ENCODE peak calls at places on chromosomes 13 and 19, in ten cellular contexts. I is fibroblast of lung; H is thoracic aorta; Y is neural progenitor cell; P is left ventricle myocardium inferior; U is CD8-positive, alpha-beta T cell; S is K562; L is body of pancreas; O is Panc1; R is colonic mucosa. K is an unnamed sample.
A peak's percentile ranks its signal among the peaks of the same experiment; 100 is the strongest.

GRCh38 chr13:91468301-91468700 is 69.9 kb downstream of the GPC5 start:
- DNase-seq in H (no peak), S (no peak), I (no peak), L (no peak), O (no peak), U (no peak), P (no peak), R (no peak), Y (no peak), K (no peak)

GRCh38 chr13:98480915-98481510 is 95.9 kb downstream of the STK24 start:
- DNase-seq in I (peak; percentile 38), L (no peak), U (no peak), R (no peak), H (no peak), Y (no peak), O (no peak), P (peak; percentile 60), S (peak; percentile 75), K (no peak)

GRCh38 chr13:39935155-39935554 is 279.7 kb downstream of the COG6 start:
- DNase-seq in Y (no peak), H (no peak), P (no peak), R (no peak), U (no peak), O (no peak), I (no peak), S (no peak), L (no peak), K (no peak)

GRCh38 chr13:27631156-27631555 is 9.5 kb downstream of the POLR1D start:
- DNase-seq in R (no peak), P (no peak), S (no peak), O (no peak), U (no peak), Y (no peak), L (no peak), H (no peak), I (no peak), K (no peak)

GRCh38 chr19:35135389-35135909 is 590 bp upstream of the LGI4 start:
- DNase-seq in U (peak; percentile 63), R (peak; percentile 84), O (no peak), I (peak; percentile 65), L (peak; percentile 81), H (no peak), S (peak; percentile 92), P (peak; percentile 84), Y (peak; percentile 88), K (peak; percentile 78)

GRCh38 chr13:22839554-22840286 is 341.1 kb upstream of the SGCG start:
- DNase-seq in P (no peak), U (no peak), H (no peak), I (no peak), O (no peak), Y (no peak), S (peak; percentile 4), L (no peak), R (no peak), K (no peak)

GRCh38 chr13:45167611-45168554 is 33.0 kb downstream of the KCTD4 start:
- DNase-seq in O (no peak), U (no peak), S (peak; percentile 7), Y (no peak), P (peak; percentile 37), I (no peak), H (no peak), R (peak; percentile 76), L (peak; percentile 69), K (no peak)

GRCh38 chr13:76668141-76668540 is 218.1 kb downstream of the KCTD12 start:
- DNase-seq in P (no peak), I (no peak), R (no peak), S (no peak), H (no peak), L (no peak), Y (no peak), O (no peak), U (no peak), K (no peak)

GRCh38 chr13:40137400-40137799 is 481.9 kb downstream of the COG6 start:
- DNase-seq in P (no peak), O (no peak), Y (no peak), S (no peak), H (no peak), U (no peak), R (no peak), L (no peak), I (no peak), K (no peak)

GRCh38 chr19:30694156-30694555 is 322.0 kb downstream of the ZNF536 start:
- DNase-seq in R (no peak), O (no peak), Y (no peak), P (no peak), I (no peak), U (no peak), L (no peak), S (no peak), H (no peak), K (no peak)

GRCh38 chr19:29779921-29780320 is 31.9 kb upstream of the CCNE1 start:
- DNase-seq in S (no peak), I (no peak), P (no peak), U (no peak), Y (peak; percentile 28), L (no peak), H (no peak), O (no peak), R (no peak), K (no peak)

GRCh38 chr13:24119593-24120508 is 40.7 kb upstream of the SPATA13 start:
- DNase-seq in O (no peak), U (no peak), S (no peak), H (no peak), Y (peak; percentile 39), P (no peak), I (no peak), R (no peak), L (no peak), K (no peak)

GRCh38 chr13:30692108-30692507 is 43.2 kb upstream of the ALOX5AP start:
- DNase-seq in R (no peak), P (no peak), U (no peak), O (no peak), I (no peak), H (no peak), S (no peak), L (no peak), Y (no peak), K (no peak)

GRCh38 chr13:30685987-30686386 is 49.4 kb upstream of the ALOX5AP start:
- DNase-seq in R (no peak), I (no peak), L (no peak), Y (no peak), H (no peak), O (no peak), S (no peak), P (no peak), U (no peak), K (no peak)

GRCh38 chr13:30689752-30690151 is 45.6 kb upstream of the ALOX5AP start:
- DNase-seq in P (no peak), R (no peak), Y (no peak), L (no peak), S (no peak), H (no peak), O (no peak), I (no peak), U (no peak), K (no peak)

GRCh38 chr13:30685320-30685859 is 50.0 kb upstream of the ALOX5AP start:
- DNase-seq in O (no peak), I (no peak), P (no peak), R (peak; percentile 41), U (no peak), Y (no peak), L (no peak), S (no peak), H (no peak), K (no peak)

GRCh38 chr13:30690282-30691188 is 44.8 kb upstream of the ALOX5AP start:
- DNase-seq in U (peak; percentile 27), H (no peak), L (no peak), Y (no peak), P (peak; percentile 64), O (no peak), R (peak; percentile 79), S (no peak), I (peak; percentile 98), K (peak; percentile 81)
- H3K4me3 ChIP-seq in U (peak overlapping the region; percentile 20), H (peak overlapping the region; percentile 64), L (no peak overlapping the region), Y (no peak overlapping the region), P (peak overlapping the region; percentile 59), O (peak overlapping the region; percentile 58), R (peak overlapping the region; percentile 20), S (peak overlapping the region; percentile 32), I (peak overlapping the region; percentile 57), K (peak overlapping the region; percentile 42)

DNA sequence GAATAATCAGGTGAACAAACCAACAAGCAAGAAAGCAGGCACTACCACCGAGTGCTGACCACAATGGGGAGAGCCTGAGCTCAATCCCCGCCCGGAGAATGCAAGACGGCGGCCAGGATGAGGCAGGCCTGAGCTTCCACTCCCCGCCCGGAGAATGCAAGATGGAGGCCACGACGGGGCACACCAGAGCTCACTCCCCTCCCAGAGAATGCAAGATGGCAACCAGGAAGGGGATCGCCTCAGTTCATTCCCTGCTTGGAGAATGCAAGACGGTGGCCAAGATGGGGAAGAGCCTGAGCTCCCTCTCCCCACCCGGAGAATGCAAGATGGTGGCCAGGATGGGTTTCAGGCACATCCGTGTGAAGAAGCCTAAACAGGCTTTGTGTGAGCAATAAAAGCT is 24.7 kb upstream of the MIER2 start:
- DNase-seq in R (no peak), S (no peak), I (no peak), P (no peak), O (no peak), Y (no peak), L (no peak), U (no peak), H (no peak), K (no peak)
- TF ChIP-seq CTCF in R (no peak), S (no peak), I (no peak), P (no peak), O (no peak), Y (no peak), L (no peak), U (no peak), H (no peak), K (no peak)

DNA sequence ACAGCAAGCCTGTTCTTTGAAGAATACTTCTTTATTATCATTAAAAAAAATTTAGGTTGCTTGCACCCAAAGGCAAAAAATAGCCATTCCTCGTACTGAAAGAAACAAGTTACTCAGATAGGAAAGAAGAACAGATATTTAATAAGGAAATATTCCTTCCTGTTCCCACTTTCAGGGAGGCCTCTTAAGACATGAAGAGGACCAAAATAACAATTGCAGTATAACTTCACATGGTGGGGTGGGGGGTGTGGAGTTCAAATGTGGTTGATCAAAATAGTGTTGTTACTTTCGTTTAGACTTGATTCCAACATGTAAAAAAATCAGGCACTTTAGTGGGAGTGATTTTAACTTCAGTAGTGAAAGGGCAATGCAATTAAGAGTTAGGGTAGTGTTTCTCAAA is 3.6 kb downstream of the RGCC start:
- DNase-seq in P (no peak), R (no peak), Y (no peak), I (no peak), O (no peak), H (no peak), U (no peak), S (no peak), L (no peak), K (no peak)
- H3K4me1 ChIP-seq in P (peaks cover 57% of the 10 kb centered on the region), R (no peaks in the 10 kb centered on the region), Y (no peaks in the 10 kb centered on the region), I (peaks cover 13% of the 10 kb centered on the region), O (no peaks in the 10 kb centered on the region), H (peaks cover 20% of the 10 kb centered on the region), U (peaks cover 63% of the 10 kb centered on the region), S (peaks cover 43% of the 10 kb centered on the region), L (peaks cover 26% of the 10 kb centered on the region), K (peaks cover 43% of the 10 kb centered on the region)

DNA sequence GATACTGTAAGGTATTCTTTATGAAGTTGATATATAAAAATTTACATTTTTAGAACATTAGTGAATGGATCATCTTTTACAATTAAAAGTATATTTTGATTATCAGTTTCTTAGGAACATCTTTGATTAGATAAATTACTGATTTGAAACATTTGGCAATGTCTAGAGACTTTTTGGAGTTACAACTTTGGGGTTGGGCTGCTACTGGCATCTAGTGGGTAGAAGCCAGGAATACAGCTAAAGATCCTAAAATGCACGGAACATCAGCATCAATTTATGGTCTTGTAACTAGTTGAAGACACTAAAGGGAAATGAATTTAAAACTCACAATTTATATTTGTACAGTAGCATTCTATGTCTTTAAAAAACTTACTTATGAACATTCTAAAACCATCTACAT is 19.9 kb downstream of the POMP start:
- DNase-seq in O (no peak), P (no peak), H (no peak), I (peak; percentile 15), Y (no peak), S (no peak), L (no peak), R (no peak), U (no peak), K (no peak)
- H3K4me3 ChIP-seq in O (no peak overlapping the region), P (no peak overlapping the region), H (no peak overlapping the region), I (no peak overlapping the region), Y (no peak overlapping the region), S (no peak overlapping the region), L (no peak overlapping the region), R (no peak overlapping the region), U (no peak overlapping the region), K (no peak overlapping the region)

K was measured in right atrium auricular region.